ENCODE peak calls at places on chromosomes 11 and 22, in ten cellular contexts. E is stimulated activated CD8-positive, alpha-beta memory T cell treated with anti-CD3 and anti-CD28 coated beads, Interleukin-15, amount 100 ng/mL, for 24 hours; F is NCI-H774; O is SJSA1; C is ACHN; S is stimulated activated CD4-positive, alpha-beta T cell treated with anti-CD3 and anti-CD28 coated beads, Interleukin-12 subunit alpha, Interleukin-12 subunit beta, amount 100 ng/mL, for 24 hours; W is NCI-H2171 treated with DMSO at 0.1 percent for 48 hours; L is lung microvascular endothelial cell; P is GM03348; H is mucosa of gallbladder. A is an unnamed sample.

GRCh38 chr11:134235399-134235798 is 10.9 kb downstream of the VPS26B start:
- DNase-seq in H (no peak), E (no peak), S (no peak), P (no peak), F (no peak), W (no peak), C (no peak), L (no peak), O (no peak), A (no peak)

GRCh38 chr22:32411388-32411787 is 659 bp downstream of the RTCB start:
- DNase-seq in O (peak; percentile 47), H (no peak), P (peak; percentile 20), S (peak; percentile 11), E (no peak), W (no peak), C (peak; percentile 45), L (peak; percentile 37), F (no peak), A (no peak)

GRCh38 chr11:59429924-59430516 is 3.8 kb upstream of the OR5A2 start:
- DNase-seq in H (peak; percentile 51), E (no peak), C (peak; percentile 53), W (peak; percentile 44), L (peak; percentile 56), P (peak; percentile 59), S (peak; percentile 2), F (peak; percentile 10), O (peak; percentile 41), A (peak; percentile 17)

GRCh38 chr11:35927730-35928129 is 16.1 kb upstream of the LDLRAD3 start:
- DNase-seq in L (no peak), F (no peak), C (no peak), S (no peak), P (no peak), H (peak; percentile 22), O (no peak), E (no peak), W (peak; percentile 79), A (peak; percentile 66)

GRCh38 chr11:114169321-114169749 is 109.8 kb downstream of the ZBTB16 start:
- DNase-seq in H (no peak), L (peak; percentile 40), P (peak; percentile 57), O (no peak), F (no peak), S (no peak), W (no peak), E (no peak), C (no peak), A (no peak)

GRCh38 chr22:21450320-21450831 is 16.8 kb upstream of the TMEM191C start:
- DNase-seq in F (no peak), P (no peak), W (no peak), S (no peak), O (no peak), C (no peak), H (peak; percentile 9), L (no peak), E (no peak), A (no peak)

GRCh38 chr22:22086501-22087158 is 104.0 kb upstream of the TOP3B start:
- DNase-seq in E (no peak), W (no peak), H (no peak), S (no peak), P (no peak), C (no peak), F (no peak), L (no peak), O (no peak), A (no peak)

GRCh38 chr11:16081756-16082531 is 274.4 kb downstream of the SOX6 start:
- DNase-seq in C (no peak), H (no peak), E (no peak), F (peak; percentile 50), W (no peak), O (no peak), L (no peak), S (no peak), P (no peak), A (no peak)

GRCh38 chr11:82450996-82451395 is 282.7 kb downstream of the FAM181B start:
- DNase-seq in W (no peak), S (no peak), C (no peak), F (no peak), H (no peak), L (no peak), P (no peak), O (no peak), E (no peak), A (no peak)

GRCh38 chr11:63916837-63917684 is at the start of gene RCOR2:
- DNase-seq in W (peak; percentile 84), S (peak; percentile 46), L (peak; percentile 70), F (peak; percentile 81), C (peak; percentile 67), H (peak; percentile 75), O (peak; percentile 76), E (no peak), P (peak; percentile 94), A (peak; percentile 63)

GRCh38 chr11:132718711-132719641 is 813.3 kb downstream of the OPCML start:
- DNase-seq in E (no peak), C (no peak), S (peak; percentile 20), W (no peak), F (no peak), P (peak; percentile 27), L (no peak), H (no peak), O (no peak), A (no peak)

GRCh38 chr11:46183819-46184218 is 62.6 kb upstream of the PHF21A start:
- DNase-seq in L (no peak), W (no peak), P (no peak), S (no peak), H (no peak), F (no peak), C (no peak), E (no peak), O (no peak), A (no peak)

GRCh38 chr22:43047605-43048004 is 32.7 kb upstream of the PACSIN2 start:
- DNase-seq in L (no peak), H (no peak), P (no peak), E (no peak), F (no peak), C (no peak), O (no peak), W (no peak), S (no peak), A (no peak)

GRCh38 chr22:45194686-45195085 is 31.0 kb downstream of the NUP50 start:
- DNase-seq in S (no peak), H (no peak), F (no peak), C (no peak), P (no peak), O (no peak), L (no peak), W (no peak), E (no peak), A (no peak)

GRCh38 chr11:38988908-38989307 is 2390.9 kb upstream of the RAG2 start:
- DNase-seq in H (no peak), F (no peak), W (no peak), P (no peak), C (no peak), E (no peak), L (no peak), S (no peak), O (no peak), A (no peak)

GRCh38 chr22:49327411-49327810 is 500.3 kb downstream of the BRD1 start:
- DNase-seq in W (no peak), E (no peak), S (no peak), C (no peak), L (no peak), P (peak; percentile 2), F (no peak), O (no peak), H (peak; percentile 0), A (no peak)

GRCh38 chr11:124865902-124866851 is 945 bp downstream of the ROBO3 start:
- DNase-seq in W (peak; percentile 18), C (peak; percentile 22), P (peak; percentile 85), L (peak; percentile 48), O (peak; percentile 25), S (peak; percentile 43), F (no peak), E (peak; percentile 27), H (peak; percentile 34), A (no peak)

GRCh38 chr22:18063311-18063710 is 14.5 kb upstream of the PEX26 start:
- DNase-seq in P (no peak), L (no peak), F (no peak), W (no peak), O (peak; percentile 29), H (no peak), E (no peak), S (no peak), C (no peak), A (no peak)

GRCh38 chr11:10550503-10550902 is 9.5 kb upstream of the RNF141 start:
- DNase-seq in L (peak; percentile 72), O (no peak), E (no peak), S (no peak), F (no peak), C (no peak), W (no peak), P (peak; percentile 57), H (no peak), A (peak; percentile 28)

GRCh38 chr11:1639102-1639620 is 9.6 kb downstream of the KRTAP5-5 start:
- DNase-seq in P (no peak), W (peak; percentile 93), S (no peak), F (peak; percentile 86), E (no peak), H (peak; percentile 36), C (no peak), O (no peak), L (peak; percentile 68), A (no peak)